ENCODE peak calls at places on chromosome 15, in six cellular contexts. B is colonic mucosa; A is CD8-positive, alpha-beta T cell; S is psoas muscle; E is Caco-2; U is ovary. Y is an unnamed sample. For H3K4me1 and H3K27me3, the result is how much of the 10 kb centered on the place peaks cover.

GRCh38 chr15:70154440-70155347 is 57.0 kb upstream of the TLE3 start:
- DNase-seq in B (no peak), A (no peak), S (no peak), E (peak), U (peak), Y (no peak)

GRCh38 chr15:59614153-59614552 is 2.6 kb downstream of the GCNT3 start:
- DNase-seq in B (no peak), A (no peak), S (no peak), E (no peak), U (no peak), Y (no peak)

GRCh38 chr15:92747047-92747446 is 91.5 kb upstream of the FAM174B start:
- DNase-seq in B (no peak), A (no peak), S (no peak), E (peak), U (no peak), Y (no peak)

GRCh38 chr15:57133127-57133968 is 214.9 kb downstream of the TCF12 start:
- DNase-seq in B (no peak), A (no peak), S (peak), E (no peak), U (no peak), Y (no peak)

GRCh38 chr15:25891108-25891507 is 28.0 kb upstream of the ATP10A start:
- DNase-seq in B (no peak), A (no peak), S (no peak), E (no peak), U (no peak), Y (no peak)

GRCh38 chr15:82764740-82765139 is 41.1 kb downstream of the FSD2 start:
- DNase-seq in B (no peak), A (no peak), S (peak), E (no peak), U (no peak), Y (no peak)

GRCh38 chr15:85689729-85690128 is 105.0 kb downstream of the KLHL25 start:
- DNase-seq in B (no peak), A (peak), S (peak), E (no peak), U (peak), Y (no peak)

GRCh38 chr15:51097553-51098330 is 3.0 kb upstream of the TNFAIP8L3 start:
- DNase-seq in B (no peak), A (no peak), S (no peak), E (no peak), U (no peak), Y (no peak)

GRCh38 chr15:27486676-27487290 is 515.8 kb downstream of the GABRG3 start:
- DNase-seq in B (no peak), A (no peak), S (no peak), E (no peak), U (no peak), Y (no peak)

GRCh38 chr15:100614336-100614735 is 11.9 kb downstream of the ASB7 start:
- DNase-seq in B (no peak), A (no peak), S (no peak), E (no peak), U (no peak), Y (no peak)

GRCh38 chr15:76196286-76196948 is 114.9 kb downstream of the ETFA start:
- DNase-seq in B (peak), A (no peak), S (peak), E (peak), U (peak), Y (peak)

GRCh38 chr15:79897701-79898113 is 893 bp upstream of the MTHFS start:
- DNase-seq in B (no peak), A (no peak), S (no peak), E (no peak), U (no peak), Y (no peak)

GRCh38 chr15:27429577-27429976 is 458.6 kb downstream of the GABRG3 start:
- DNase-seq in B (no peak), A (no peak), S (no peak), E (no peak), U (no peak), Y (no peak)

GRCh38 chr15:74172751-74173544 is 562 bp upstream of the ISLR start:
- DNase-seq in B (peak), A (no peak), S (peak), E (no peak), U (peak), Y (peak)

GRCh38 chr15:73924258-73924921 is 1.9 kb upstream of the LOXL1 start:
- DNase-seq in B (no peak), A (no peak), S (peak), E (no peak), U (peak), Y (peak)

GRCh38 chr15:80010131-80010673 is 39.2 kb upstream of the BCL2A1 start:
- DNase-seq in B (no peak), A (no peak), S (no peak), E (no peak), U (no peak), Y (no peak)

GRCh38 chr15:68154923-68155559 is 50.1 kb downstream of the CALML4 start:
- DNase-seq in B (peak), A (no peak), S (no peak), E (peak), U (peak), Y (no peak)

GRCh38 chr15:93121089-93121488 is 32.1 kb upstream of the RGMA start:
- DNase-seq in B (no peak), A (no peak), S (no peak), E (no peak), U (no peak), Y (no peak)

GRCh38 chr15:99052205-99052604 is 44.6 kb upstream of the PGPEP1L start:
- DNase-seq in B (no peak), A (no peak), S (no peak), E (no peak), U (no peak), Y (no peak)

GRCh38 chr15:73346735-73347312 is 21.9 kb downstream of the HCN4 start:
- DNase-seq in B (peak), A (peak), S (peak), E (peak), U (peak), Y (no peak)

GRCh38 chr15:39854161-39854560 is 65.9 kb downstream of the GPR176 start:
- DNase-seq in B (no peak), A (no peak), S (no peak), E (no peak), U (no peak), Y (no peak)

GRCh38 chr15:35123743-35124142 is 38.6 kb upstream of the NANOGP8 start:
- DNase-seq in B (no peak), A (no peak), S (no peak), E (no peak), U (no peak), Y (no peak)

GRCh38 chr15:72770673-72771328 is 12.8 kb downstream of the ADPGK start:
- DNase-seq in B (no peak), A (no peak), S (no peak), E (no peak), U (no peak), Y (no peak)

GRCh38 chr15:40054746-40055575 is 16.0 kb upstream of the SRP14 start:
- DNase-seq in B (peak), A (peak), S (peak), E (no peak), U (no peak), Y (peak)

GRCh38 chr15:60928987-60929386 is 300.1 kb downstream of the RORA start:
- DNase-seq in B (no peak), A (no peak), S (no peak), E (no peak), U (no peak), Y (no peak)

GRCh38 chr15:95162521-95162920 is 931.2 kb downstream of the MCTP2 start:
- DNase-seq in B (no peak), A (no peak), S (no peak), E (no peak), U (no peak), Y (no peak)

GRCh38 chr15:60137711-60138396 is 133.7 kb downstream of the FOXB1 start:
- DNase-seq in B (no peak), A (no peak), S (no peak), E (no peak), U (no peak), Y (no peak)

GRCh38 chr15:63382966-63383710 is 1.5 kb upstream of the CA12 start:
- DNase-seq in B (no peak), A (no peak), S (no peak), E (no peak), U (no peak), Y (no peak)

GRCh38 chr15:88704791-88705768 is 66.3 kb downstream of the ISG20 start:
- DNase-seq in B (peak), A (no peak), S (peak), E (no peak), U (peak), Y (peak)

GRCh38 chr15:26166429-26166828 is 303.3 kb upstream of the ATP10A start:
- DNase-seq in B (no peak), A (no peak), S (no peak), E (no peak), U (no peak), Y (no peak)

GRCh38 chr15:68488966-68489365 is 57.0 kb upstream of the ITGA11 start:
- DNase-seq in B (no peak), A (no peak), S (no peak), E (no peak), U (no peak), Y (no peak)

GRCh38 chr15:93829115-93829849 is 402.1 kb upstream of the MCTP2 start:
- DNase-seq in B (no peak), A (no peak), S (no peak), E (peak), U (no peak), Y (peak)

GRCh38 chr15:97652041-97652440 is 308.5 kb upstream of the ARRDC4 start:
- DNase-seq in B (no peak), A (no peak), S (no peak), E (no peak), U (no peak), Y (no peak)

GRCh38 chr15:90227336-90227735 is 6.4 kb downstream of the CIB1 start:
- DNase-seq in B (no peak), A (no peak), S (no peak), E (no peak), U (no peak), Y (no peak)

GRCh38 chr15:90230071-90230494 is 3.7 kb downstream of the CIB1 start:
- DNase-seq in B (no peak), A (no peak), S (peak), E (no peak), U (no peak), Y (no peak)

GRCh38 chr15:90225504-90226234 is 8.1 kb downstream of the CIB1 start:
- DNase-seq in B (no peak), A (no peak), S (no peak), E (no peak), U (no peak), Y (no peak)

GRCh38 chr15:90228960-90229359 is 4.8 kb downstream of the CIB1 start:
- DNase-seq in B (no peak), A (no peak), S (no peak), E (no peak), U (no peak), Y (no peak)

DNA sequence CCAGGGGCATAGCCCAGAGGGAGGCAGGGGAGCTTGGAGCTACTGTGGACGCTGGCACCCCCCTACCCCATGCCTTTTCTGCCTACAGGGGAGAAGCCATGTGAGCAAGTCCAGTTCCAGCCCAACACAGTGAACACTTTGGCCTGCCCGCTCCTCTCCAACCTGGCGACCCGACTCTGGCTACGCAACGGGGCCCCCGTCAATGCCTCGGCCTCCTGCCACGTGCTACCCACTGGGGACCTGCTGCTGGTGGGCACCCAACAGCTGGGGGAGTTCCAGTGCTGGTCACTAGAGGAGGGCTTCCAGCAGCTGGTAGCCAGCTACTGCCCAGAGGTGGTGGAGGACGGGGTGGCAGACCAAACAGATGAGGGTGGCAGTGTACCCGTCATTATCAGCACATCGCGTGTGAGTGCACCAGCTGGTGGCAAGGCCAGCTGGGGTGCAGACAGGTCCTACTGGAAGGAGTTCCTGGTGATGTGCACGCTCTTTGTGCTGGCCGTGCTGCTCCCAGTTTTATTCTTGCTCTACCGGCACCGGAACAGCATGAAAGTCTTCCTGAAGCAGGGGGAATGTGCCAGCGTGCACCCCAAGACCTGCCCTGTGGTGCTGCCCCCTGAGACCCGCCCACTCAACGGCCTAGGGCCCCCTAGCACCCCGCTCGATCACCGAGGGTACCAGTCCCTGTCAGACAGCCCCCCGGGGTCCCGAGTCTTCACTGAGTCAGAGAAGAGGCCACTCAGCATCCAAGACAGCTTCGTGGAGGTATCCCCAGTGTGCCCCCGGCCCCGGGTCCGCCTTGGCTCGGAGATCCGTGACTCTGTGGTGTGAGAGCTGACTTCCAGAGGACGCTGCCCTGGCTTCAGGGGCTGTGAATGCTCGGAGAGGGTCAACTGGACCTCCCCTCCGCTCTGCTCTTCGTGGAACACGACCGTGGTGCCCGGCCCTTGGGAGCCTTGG is 5.6 kb downstream of the CIB1 start:
- DNase-seq in B (no peak), A (no peak), S (no peak), E (no peak), U (no peak), Y (no peak)
- H3K4me1 ChIP-seq in B (under half), A (under half), S (under half), E (under half), U (under half), Y (under half)

DNA sequence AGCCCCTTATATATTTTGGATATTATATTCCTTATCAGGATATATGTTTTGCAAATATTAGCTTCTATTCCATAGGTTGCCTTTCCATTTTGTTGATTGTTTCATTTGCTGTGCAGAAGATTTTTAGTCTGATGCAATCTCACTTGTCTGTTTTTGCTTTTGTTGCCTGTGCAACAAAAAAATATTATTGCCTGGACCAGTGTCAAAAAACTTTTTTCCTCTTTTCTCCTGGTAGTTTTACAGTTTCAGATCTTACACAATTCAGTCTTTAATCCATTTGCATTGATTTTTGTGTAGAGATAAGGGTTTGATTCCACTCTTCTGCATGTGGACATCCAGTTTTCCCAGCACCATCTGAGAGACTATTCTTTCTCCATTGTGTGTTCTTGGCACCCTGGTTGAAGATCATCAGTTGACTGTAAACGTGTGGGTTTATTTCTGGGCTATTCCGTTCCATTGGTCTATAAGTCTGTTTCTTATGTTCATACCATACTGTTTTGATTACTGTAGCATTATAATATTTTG is 228.9 kb upstream of the NR2E3 start:
- DNase-seq in B (no peak), A (no peak), S (no peak), E (no peak), U (no peak), Y (no peak)
- H3K27me3 ChIP-seq in B (under half), A (under half), S (under half), E (under half), U (under half), Y (under half)

DNA sequence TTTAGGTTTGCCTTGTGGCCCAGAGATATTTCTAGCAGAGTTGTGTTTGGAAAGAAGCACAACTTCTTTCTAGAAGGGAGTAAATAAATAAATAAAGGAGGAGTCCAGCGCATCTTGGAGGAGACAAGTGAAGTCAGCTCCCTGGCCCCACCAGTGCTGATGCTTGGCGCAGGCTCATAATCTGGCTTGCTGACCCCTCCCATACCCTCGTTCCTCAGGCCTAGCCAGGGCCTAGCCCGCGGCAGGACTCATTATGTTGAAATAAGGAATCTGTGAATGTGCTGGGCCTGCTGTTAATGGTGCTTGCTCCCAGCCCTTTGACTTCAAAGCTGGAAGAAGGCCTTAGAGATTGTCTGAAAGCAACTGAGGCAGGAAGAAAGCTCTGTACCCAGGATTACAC is 3.1 kb downstream of the ZNF710 start:
- DNase-seq in B (no peak), A (no peak), S (peak), E (no peak), U (no peak), Y (peak)
- H3K4me3 ChIP-seq in B (no peak), A (no peak), S (no peak), E (no peak), U (no peak), Y (no peak)

DNA sequence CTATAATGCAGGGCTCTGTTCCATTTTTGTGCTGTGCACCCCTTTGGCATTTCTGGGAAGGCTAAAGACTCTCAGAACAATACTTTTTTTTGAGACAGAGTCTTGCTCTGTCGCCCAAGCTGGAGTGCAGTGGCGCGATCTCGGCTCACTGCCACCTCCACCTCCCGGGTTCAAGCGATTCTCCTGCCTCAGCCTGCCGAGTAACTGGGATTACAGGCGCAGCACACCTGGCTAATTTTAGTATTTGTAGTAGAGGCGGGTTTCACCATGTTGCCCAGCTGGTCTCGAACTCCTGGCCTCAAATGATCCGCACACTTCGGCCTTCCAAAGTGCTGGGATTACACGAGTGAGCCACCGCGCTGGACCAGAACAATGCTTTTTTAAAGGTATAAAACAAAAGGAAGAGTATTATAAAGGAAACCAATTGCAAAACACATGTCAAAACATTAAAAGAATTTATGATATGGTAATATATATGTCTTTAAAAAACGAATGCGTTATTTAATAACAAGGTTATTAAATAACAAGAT is 999 bp downstream of the SQOR start:
- DNase-seq in B (no peak), A (no peak), S (no peak), E (no peak), U (no peak), Y (no peak)
- H3K4me1 ChIP-seq in B (under half), A (under half), S (under half), E (under half), U (under half), Y (half or more)

DNA sequence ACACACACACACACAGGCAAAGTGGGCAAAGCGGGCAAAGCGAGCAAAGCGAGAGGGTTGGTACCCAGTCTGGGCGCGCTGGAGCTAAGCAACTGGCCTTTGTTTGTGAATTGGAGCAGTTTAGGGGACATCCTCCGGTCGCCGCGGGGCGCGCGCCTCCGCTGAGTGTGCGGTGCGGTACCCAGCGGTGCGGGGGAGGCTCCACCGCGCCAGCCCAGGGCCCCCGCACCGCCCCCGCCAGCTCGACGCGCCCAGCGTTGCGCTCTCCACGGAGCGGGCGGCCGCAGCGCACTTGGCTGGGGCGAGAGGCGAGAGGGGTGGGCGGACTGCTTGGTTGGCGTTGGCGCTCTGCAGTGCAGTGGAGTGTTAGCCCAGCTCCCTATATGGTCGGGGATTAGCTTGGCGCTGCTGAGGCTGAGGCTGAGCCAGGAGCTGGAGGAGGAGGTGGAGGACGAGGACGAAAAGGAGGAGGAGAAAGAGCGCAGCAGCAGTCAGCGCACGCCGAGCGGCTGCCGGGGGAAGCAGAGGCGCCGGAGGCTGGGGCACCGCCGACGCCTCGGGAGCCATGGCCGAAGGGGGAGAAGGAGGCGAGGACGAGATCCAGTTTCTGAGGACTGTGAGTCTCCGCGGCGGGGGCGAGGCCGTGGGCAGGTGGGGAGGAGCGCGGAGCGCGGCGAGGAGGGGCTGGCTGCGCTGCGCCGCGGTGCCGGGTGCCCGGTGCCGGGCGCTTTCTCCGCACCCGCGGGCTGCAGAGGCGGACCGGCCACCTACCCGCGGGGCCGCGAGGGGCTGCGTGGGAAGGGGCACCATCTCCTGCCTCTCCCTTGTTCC is at the start of gene RYR3:
- DNase-seq in B (no peak), A (no peak), S (peak), E (no peak), U (no peak), Y (peak)
- H3K27me3 ChIP-seq in B (under half), A (under half), S (under half), E (under half), U (under half), Y (under half)

Y was measured in tibial artery.